ENCODE peak calls at places on chromosomes 12 and 14, in six cellular contexts. One of them, this sample, is unnamed.

GRCh38 chr12:15788266-15789214 is 648 bp downstream of the EPS8 start:
- DNase-seq in Karpas-422: no peak
- DNase-seq in cardiac fibroblast: peak; percentile 74
- DNase-seq in vagina: no peak
- DNase-seq in T-helper 22 cell: no peak
- DNase-seq in tibial nerve: peak; percentile 26
- DNase-seq in this sample: peak; percentile 61

GRCh38 chr14:31266437-31267331 is 59.1 kb upstream of the HECTD1 start:
- DNase-seq in tibial nerve: no peak
- DNase-seq in T-helper 22 cell: no peak
- DNase-seq in vagina: no peak
- DNase-seq in cardiac fibroblast: no peak
- DNase-seq in Karpas-422: no peak
- DNase-seq in this sample: no peak

GRCh38 chr12:46908236-46908935 is 82.6 kb upstream of the SLC38A4 start:
- DNase-seq in T-helper 22 cell: no peak
- DNase-seq in Karpas-422: no peak
- DNase-seq in tibial nerve: no peak
- DNase-seq in cardiac fibroblast: peak; percentile 33
- DNase-seq in vagina: no peak
- DNase-seq in this sample: peak; percentile 85

GRCh38 chr14:102973706-102974280 is 51.3 kb downstream of the AMN start:
- DNase-seq in cardiac fibroblast: no peak
- DNase-seq in vagina: no peak
- DNase-seq in Karpas-422: no peak
- DNase-seq in T-helper 22 cell: no peak
- DNase-seq in tibial nerve: no peak
- DNase-seq in this sample: no peak

GRCh38 chr14:89303452-89304435 is 113.3 kb downstream of the FOXN3 start:
- DNase-seq in Karpas-422: peak; percentile 92
- DNase-seq in tibial nerve: peak; percentile 25
- DNase-seq in cardiac fibroblast: peak; percentile 78
- DNase-seq in vagina: peak; percentile 90
- DNase-seq in T-helper 22 cell: no peak
- DNase-seq in this sample: peak; percentile 87

GRCh38 chr14:31567651-31568050 is 6.4 kb downstream of the NUBPL start:
- DNase-seq in vagina: no peak
- DNase-seq in cardiac fibroblast: no peak
- DNase-seq in Karpas-422: no peak
- DNase-seq in tibial nerve: no peak
- DNase-seq in T-helper 22 cell: no peak
- DNase-seq in this sample: no peak

GRCh38 chr12:3473171-3473570 is 17.8 kb upstream of the PRMT8 start:
- DNase-seq in T-helper 22 cell: no peak
- DNase-seq in vagina: no peak
- DNase-seq in tibial nerve: no peak
- DNase-seq in cardiac fibroblast: no peak
- DNase-seq in Karpas-422: no peak
- DNase-seq in this sample: no peak

GRCh38 chr12:67068773-67069450 is 200.2 kb upstream of the CAND1 start:
- DNase-seq in Karpas-422: no peak
- DNase-seq in tibial nerve: no peak
- DNase-seq in T-helper 22 cell: peak; percentile 1
- DNase-seq in cardiac fibroblast: peak; percentile 13
- DNase-seq in vagina: no peak
- DNase-seq in this sample: peak; percentile 7

GRCh38 chr12:1872448-1872847 is 46.0 kb downstream of the CACNA2D4 start:
- DNase-seq in tibial nerve: no peak
- DNase-seq in T-helper 22 cell: no peak
- DNase-seq in Karpas-422: no peak
- DNase-seq in vagina: no peak
- DNase-seq in cardiac fibroblast: no peak
- DNase-seq in this sample: no peak

GRCh38 chr14:51394391-51394790 is 154.3 kb downstream of the TMX1 start:
- DNase-seq in Karpas-422: no peak
- DNase-seq in tibial nerve: no peak
- DNase-seq in vagina: no peak
- DNase-seq in cardiac fibroblast: peak; percentile 31
- DNase-seq in T-helper 22 cell: no peak
- DNase-seq in this sample: no peak

GRCh38 chr12:94795520-94795919 is 145.2 kb upstream of the TMCC3 start:
- DNase-seq in cardiac fibroblast: peak; percentile 70
- DNase-seq in T-helper 22 cell: no peak
- DNase-seq in tibial nerve: no peak
- DNase-seq in vagina: no peak
- DNase-seq in Karpas-422: no peak
- DNase-seq in this sample: peak; percentile 69

GRCh38 chr12:110763578-110763977 is 20.9 kb upstream of the PPP1CC start:
- DNase-seq in Karpas-422: peak; percentile 42
- DNase-seq in vagina: no peak
- DNase-seq in cardiac fibroblast: no peak
- DNase-seq in tibial nerve: no peak
- DNase-seq in T-helper 22 cell: no peak
- DNase-seq in this sample: no peak

GRCh38 chr14:58637391-58638230 is at the start of gene DACT1:
- DNase-seq in tibial nerve: no peak
- DNase-seq in vagina: no peak
- DNase-seq in cardiac fibroblast: peak; percentile 74
- DNase-seq in T-helper 22 cell: no peak
- DNase-seq in Karpas-422: peak; percentile 81
- DNase-seq in this sample: peak; percentile 45

GRCh38 chr14:53167602-53168328 is 14.6 kb upstream of the DDHD1 start:
- DNase-seq in cardiac fibroblast: peak; percentile 48
- DNase-seq in Karpas-422: no peak
- DNase-seq in vagina: no peak
- DNase-seq in T-helper 22 cell: no peak
- DNase-seq in tibial nerve: no peak
- DNase-seq in this sample: peak; percentile 15

GRCh38 chr14:76958020-76958965 is 70.2 kb downstream of the IRF2BPL start:
- DNase-seq in T-helper 22 cell: no peak
- DNase-seq in Karpas-422: peak; percentile 59
- DNase-seq in vagina: no peak
- DNase-seq in cardiac fibroblast: no peak
- DNase-seq in tibial nerve: no peak
- DNase-seq in this sample: no peak

GRCh38 chr14:73233564-73233963 is 3.7 kb upstream of the PAPLN start:
- DNase-seq in vagina: no peak
- DNase-seq in Karpas-422: no peak
- DNase-seq in cardiac fibroblast: no peak
- DNase-seq in tibial nerve: no peak
- DNase-seq in T-helper 22 cell: no peak
- DNase-seq in this sample: no peak

GRCh38 chr12:11731455-11731854 is 82.0 kb downstream of the ETV6 start:
- DNase-seq in T-helper 22 cell: no peak
- DNase-seq in vagina: no peak
- DNase-seq in tibial nerve: no peak
- DNase-seq in cardiac fibroblast: peak; percentile 81
- DNase-seq in Karpas-422: no peak
- DNase-seq in this sample: no peak

GRCh38 chr14:104287301-104288009 is 149.1 kb downstream of the KIF26A start:
- DNase-seq in vagina: no peak
- DNase-seq in T-helper 22 cell: no peak
- DNase-seq in cardiac fibroblast: no peak
- DNase-seq in tibial nerve: no peak
- DNase-seq in Karpas-422: no peak
- DNase-seq in this sample: no peak

GRCh38 chr14:68759017-68759569 is 33.8 kb downstream of the ZFP36L1 start:
- DNase-seq in Karpas-422: no peak
- DNase-seq in tibial nerve: no peak
- DNase-seq in vagina: no peak
- DNase-seq in T-helper 22 cell: no peak
- DNase-seq in cardiac fibroblast: no peak
- DNase-seq in this sample: no peak

GRCh38 chr14:56888274-56888673 is 78.0 kb upstream of the OTX2 start:
- DNase-seq in T-helper 22 cell: no peak
- DNase-seq in vagina: no peak
- DNase-seq in cardiac fibroblast: no peak
- DNase-seq in Karpas-422: no peak
- DNase-seq in tibial nerve: no peak
- DNase-seq in this sample: no peak

GRCh38 chr12:49866859-49867579 is 24.1 kb upstream of the BCDIN3D start:
- DNase-seq in Karpas-422: peak; percentile 94
- DNase-seq in T-helper 22 cell: peak; percentile 38
- DNase-seq in vagina: peak; percentile 87
- DNase-seq in cardiac fibroblast: peak; percentile 67
- DNase-seq in tibial nerve: peak; percentile 63
- DNase-seq in this sample: peak; percentile 48

GRCh38 chr14:103686831-103687485 is 28.3 kb downstream of the XRCC3 start:
- DNase-seq in tibial nerve: no peak
- DNase-seq in cardiac fibroblast: peak; percentile 73
- DNase-seq in Karpas-422: no peak
- DNase-seq in T-helper 22 cell: no peak
- DNase-seq in vagina: no peak
- DNase-seq in this sample: no peak

GRCh38 chr12:95763809-95764253 is 26.7 kb downstream of the NTN4 start:
- DNase-seq in tibial nerve: no peak
- DNase-seq in T-helper 22 cell: no peak
- DNase-seq in cardiac fibroblast: peak; percentile 97
- DNase-seq in vagina: no peak
- DNase-seq in Karpas-422: no peak
- DNase-seq in this sample: peak; percentile 96

GRCh38 chr12:124457287-124458219 is 109.9 kb downstream of the NCOR2 start:
- DNase-seq in cardiac fibroblast: peak; percentile 45
- DNase-seq in tibial nerve: peak; percentile 82
- DNase-seq in Karpas-422: peak; percentile 65
- DNase-seq in vagina: peak; percentile 95
- DNase-seq in T-helper 22 cell: peak; percentile 69
- DNase-seq in this sample: no peak

GRCh38 chr12:86249856-86250255 is 6.3 kb downstream of the MGAT4C start:
- DNase-seq in cardiac fibroblast: peak; percentile 2
- DNase-seq in Karpas-422: no peak
- DNase-seq in tibial nerve: no peak
- DNase-seq in vagina: no peak
- DNase-seq in T-helper 22 cell: no peak
- DNase-seq in this sample: peak; percentile 52

GRCh38 chr12:131101703-131102492 is 148.2 kb downstream of the ADGRD1 start:
- DNase-seq in cardiac fibroblast: no peak
- DNase-seq in tibial nerve: peak; percentile 10
- DNase-seq in T-helper 22 cell: no peak
- DNase-seq in Karpas-422: no peak
- DNase-seq in vagina: no peak
- DNase-seq in this sample: no peak

GRCh38 chr14:30796707-30797106 is 77.7 kb upstream of the COCH start:
- DNase-seq in tibial nerve: no peak
- DNase-seq in Karpas-422: no peak
- DNase-seq in cardiac fibroblast: no peak
- DNase-seq in vagina: no peak
- DNase-seq in T-helper 22 cell: no peak
- DNase-seq in this sample: no peak

GRCh38 chr12:39892146-39892545 is 213.7 kb downstream of the SLC2A13 start:
- DNase-seq in Karpas-422: no peak
- DNase-seq in cardiac fibroblast: peak; percentile 27
- DNase-seq in tibial nerve: no peak
- DNase-seq in vagina: no peak
- DNase-seq in T-helper 22 cell: no peak
- DNase-seq in this sample: peak; percentile 72